ENCODE peak calls at places on chromosomes 4 and X, in ten cellular contexts. K, A, I, B, C, V, G, M, E and S are unnamed samples.

GRCh38 chr4:102809691-102810090 is 17.7 kb downstream of the UBE2D3 start:
- DNase-seq in B (no peak), C (peak), A (no peak), E (no peak), M (no peak), G (no peak), V (no peak), I (no peak), K (no peak), S (no peak)

GRCh38 chr4:65831828-65832227 is 161.5 kb upstream of the EPHA5 start:
- DNase-seq in I (no peak), A (no peak), E (no peak), B (no peak), V (no peak), G (no peak), K (no peak), M (no peak), C (no peak), S (no peak)

GRCh38 chr4:42412251-42412650 is 15.0 kb downstream of the SHISA3 start:
- DNase-seq in K (peak), G (no peak), C (peak), A (no peak), V (peak), M (no peak), E (no peak), B (peak), I (no peak), S (no peak)

GRCh38 chr4:71231073-71231752 is 107.6 kb upstream of the SLC4A4 start:
- DNase-seq in V (peak), M (no peak), B (peak), G (peak), A (peak), K (peak), C (peak), I (peak), E (no peak), S (peak)

GRCh38 chrX:19673334-19674040 is 158.2 kb upstream of the MAP3K15 start:
- DNase-seq in I (no peak), V (peak), A (peak), K (peak), M (no peak), B (peak), C (peak), E (no peak), G (peak), S (no peak)

GRCh38 chrX:6067600-6067999 is 161.1 kb downstream of the NLGN4X start:
- DNase-seq in E (no peak), G (no peak), V (peak), M (no peak), A (no peak), I (no peak), B (no peak), C (no peak), K (no peak), S (no peak)

GRCh38 chrX:130778773-130779172 is 124.2 kb downstream of the ENOX2 start:
- DNase-seq in M (no peak), E (no peak), B (no peak), G (no peak), I (no peak), A (no peak), C (peak), K (no peak), V (no peak), S (no peak)

GRCh38 chrX:85698921-85699320 is 319.5 kb upstream of the POF1B start:
- DNase-seq in I (no peak), A (no peak), B (no peak), M (no peak), C (no peak), E (no peak), V (no peak), G (no peak), K (no peak), S (no peak)

GRCh38 chr4:157824006-157824405 is 348.8 kb downstream of the GASK1B start:
- DNase-seq in E (no peak), G (no peak), C (no peak), B (no peak), V (no peak), I (no peak), M (no peak), A (no peak), K (no peak), S (no peak)

GRCh38 chr4:54384563-54384962 is 155.5 kb downstream of the PDGFRA start:
- DNase-seq in G (peak), A (peak), V (peak), K (peak), B (peak), I (no peak), E (peak), C (peak), M (peak), S (peak)

GRCh38 chr4:164423819-164424218 is 330.1 kb upstream of the SMIM31 start:
- DNase-seq in B (no peak), E (no peak), C (no peak), K (no peak), I (no peak), M (no peak), V (no peak), G (no peak), A (no peak), S (no peak)

GRCh38 chr4:83112678-83113428 is 1.7 kb downstream of the PLAC8 start:
- DNase-seq in C (peak), V (peak), B (no peak), M (peak), E (peak), I (no peak), A (no peak), K (peak), G (no peak), S (no peak)

GRCh38 chrX:13938053-13938765 is 91.5 kb downstream of the GEMIN8 start:
- DNase-seq in B (no peak), M (peak), G (no peak), I (no peak), K (no peak), E (no peak), V (no peak), A (no peak), C (peak), S (peak)

GRCh38 chr4:7034262-7035081 is 8.7 kb upstream of the TADA2B start:
- DNase-seq in K (peak), C (peak), E (no peak), G (no peak), I (no peak), B (peak), A (no peak), M (no peak), V (peak), S (no peak)

GRCh38 chr4:123452585-123452984 is 56.0 kb downstream of the SPRY1 start:
- DNase-seq in A (peak), M (no peak), K (peak), C (peak), E (no peak), I (peak), G (peak), V (peak), B (peak), S (no peak)

GRCh38 chr4:106898621-106899230 is 137.4 kb downstream of the DKK2 start:
- DNase-seq in B (peak), E (peak), V (peak), M (peak), A (no peak), C (peak), K (peak), G (peak), I (no peak), S (no peak)

GRCh38 chrX:149286940-149287349 is 218.2 kb downstream of the IDS start:
- DNase-seq in V (peak), A (peak), B (peak), C (peak), E (peak), G (peak), M (peak), I (no peak), K (peak), S (no peak)

GRCh38 chr4:122776916-122777315 is 44.4 kb downstream of the BBS12 start:
- DNase-seq in V (no peak), C (no peak), A (no peak), B (no peak), G (no peak), M (no peak), E (no peak), K (no peak), I (no peak), S (no peak)

GRCh38 chrX:139642241-139642927 is 65.6 kb downstream of the MCF2 start:
- DNase-seq in K (peak), C (no peak), I (no peak), M (no peak), E (no peak), V (peak), G (no peak), A (no peak), B (no peak), S (no peak)

GRCh38 chr4:17502764-17503163 is 9.1 kb downstream of the QDPR start:
- DNase-seq in V (peak), B (no peak), K (no peak), A (no peak), M (no peak), G (no peak), C (peak), I (no peak), E (no peak), S (no peak)

GRCh38 chr4:104491396-104491821 is 3.3 kb downstream of the CXXC4 start:
- DNase-seq in B (no peak), K (peak), E (peak), V (peak), C (no peak), G (no peak), I (peak), M (peak), A (no peak), S (peak)

GRCh38 chr4:150389896-150390530 is 191.9 kb upstream of the MAB21L2 start:
- DNase-seq in G (no peak), C (peak), M (no peak), E (no peak), A (no peak), K (no peak), V (peak), I (no peak), B (no peak), S (no peak)

GRCh38 chr4:174189392-174190029 is 94.0 kb downstream of the FBXO8 start:
- DNase-seq in E (no peak), M (no peak), C (no peak), B (no peak), A (no peak), G (no peak), K (no peak), V (no peak), I (no peak), S (no peak)

GRCh38 chr4:109826719-109827118 is 1.1 kb upstream of the RRH start:
- DNase-seq in G (no peak), K (peak), V (peak), C (peak), B (no peak), M (no peak), A (no peak), I (no peak), E (peak), S (no peak)

GRCh38 chr4:2497931-2498330 is 29.0 kb downstream of the RNF4 start:
- DNase-seq in B (no peak), V (no peak), K (no peak), A (no peak), G (peak), M (no peak), I (no peak), C (no peak), E (no peak), S (no peak)

GRCh38 chr4:156686120-156686519 is 285.5 kb downstream of the PDGFC start:
- DNase-seq in C (peak), B (peak), E (no peak), K (peak), G (no peak), V (peak), A (no peak), I (no peak), M (no peak), S (no peak)

GRCh38 chr4:88106205-88106604 is 52.2 kb downstream of the ABCG2 start:
- DNase-seq in K (no peak), E (no peak), I (no peak), V (peak), G (no peak), C (peak), A (no peak), M (no peak), B (no peak), S (no peak)

GRCh38 chrX:154477891-154478477 is 1.1 kb downstream of the LAGE3 start:
- DNase-seq in G (no peak), V (no peak), C (no peak), E (no peak), A (no peak), K (no peak), B (no peak), M (no peak), I (no peak), S (no peak)

GRCh38 chr4:87270144-87270543 is 49.7 kb upstream of the KLHL8 start:
- DNase-seq in I (no peak), B (peak), E (peak), C (peak), G (no peak), A (no peak), V (peak), K (peak), M (no peak), S (no peak)

GRCh38 chrX:153646620-153647373 is at the start of gene DUSP9:
- DNase-seq in A (no peak), C (no peak), B (no peak), M (no peak), V (no peak), E (no peak), K (no peak), I (no peak), G (no peak), S (no peak)

GRCh38 chrX:13990126-13990525 is 39.6 kb downstream of the GEMIN8 start:
- DNase-seq in E (no peak), I (peak), V (no peak), C (no peak), K (no peak), G (no peak), A (no peak), B (no peak), M (no peak), S (no peak)

GRCh38 chr4:44632733-44633132 is 18.7 kb downstream of the YIPF7 start:
- DNase-seq in G (no peak), M (no peak), B (no peak), K (no peak), E (no peak), I (no peak), A (no peak), C (no peak), V (no peak), S (no peak)

GRCh38 chr4:55588160-55588559 is 3.9 kb downstream of the PDCL2 start:
- DNase-seq in I (no peak), E (no peak), G (no peak), V (no peak), B (no peak), M (no peak), A (no peak), C (no peak), K (no peak), S (no peak)

GRCh38 chr4:187236491-187236890 is 512.8 kb upstream of the FAT1 start:
- DNase-seq in G (no peak), E (no peak), V (peak), I (no peak), A (no peak), B (peak), C (peak), M (no peak), K (peak), S (no peak)

GRCh38 chr4:55524844-55525571 is 21.7 kb downstream of the CLOCK start:
- DNase-seq in A (no peak), M (no peak), G (no peak), V (peak), B (no peak), E (no peak), K (peak), I (no peak), C (peak), S (no peak)

GRCh38 chr4:124459922-124460301 is 252.6 kb downstream of the ANKRD50 start:
- DNase-seq in V (peak), B (no peak), M (no peak), I (no peak), E (no peak), A (no peak), G (no peak), C (no peak), K (peak), S (no peak)

GRCh38 chr4:112905728-112906127 is 143.7 kb upstream of the ANK2 start:
- DNase-seq in V (no peak), C (no peak), K (no peak), A (no peak), M (no peak), B (no peak), G (no peak), E (no peak), I (no peak), S (no peak)

GRCh38 chr4:41216294-41217019 is 2.1 kb upstream of the APBB2 start:
- DNase-seq in E (peak), C (peak), A (peak), G (peak), B (no peak), M (peak), I (no peak), K (peak), V (peak), S (peak)